ENCODE peak calls at places on chromosomes 6 and 20, in seven cellular contexts. Z, F, O, E, X, T and C are unnamed samples.

GRCh38 chr20:47785321-47785899 is at the start of gene SULF2:
- ATAC-seq in Z (peak), F (peak), O (no peak), E (no peak), X (no peak), T (peak), C (no peak)

GRCh38 chr6:75183099-75183541 is 22.7 kb downstream of the COL12A1 start:
- ATAC-seq in Z (no peak), F (no peak), O (no peak), E (peak), X (no peak), T (no peak), C (no peak)

GRCh38 chr6:144304223-144304848 is 19.2 kb downstream of the UTRN start:
- ATAC-seq in Z (no peak), F (no peak), O (peak), E (no peak), X (no peak), T (no peak), C (no peak)

GRCh38 chr6:11460001-11460668 is 77.4 kb upstream of the TMEM170B start:
- ATAC-seq in Z (peak), F (peak), O (peak), E (peak), X (peak), T (peak), C (no peak)

GRCh38 chr20:40218296-40218955 is 470.6 kb downstream of the MAFB start:
- ATAC-seq in Z (no peak), F (no peak), O (no peak), E (peak), X (no peak), T (no peak), C (no peak)

GRCh38 chr6:132798820-132799538 is 542 bp upstream of the SLC18B1 start:
- ATAC-seq in Z (peak), F (peak), O (peak), E (peak), X (peak), T (peak), C (peak)

GRCh38 chr6:12296255-12296573 is 6.1 kb downstream of the EDN1 start:
- ATAC-seq in Z (no peak), F (no peak), O (no peak), E (peak), X (no peak), T (no peak), C (peak)

GRCh38 chr6:129750390-129750789 is 40.4 kb upstream of the ARHGAP18 start:
- ATAC-seq in Z (no peak), F (no peak), O (peak), E (no peak), X (no peak), T (no peak), C (no peak)

GRCh38 chr6:15016813-15017212 is 229.1 kb upstream of the JARID2 start:
- ATAC-seq in Z (no peak), F (no peak), O (no peak), E (no peak), X (no peak), T (no peak), C (no peak)

GRCh38 chr6:89917801-89918366 is 23.6 kb downstream of the GJA10 start:
- ATAC-seq in Z (no peak), F (no peak), O (no peak), E (no peak), X (no peak), T (peak), C (no peak)

GRCh38 chr6:72182337-72183246 is 296.2 kb downstream of the RIMS1 start:
- ATAC-seq in Z (peak), F (peak), O (no peak), E (peak), X (no peak), T (peak), C (peak)

GRCh38 chr6:27206806-27207205 is 40.7 kb upstream of the PRSS16 start:
- ATAC-seq in Z (no peak), F (no peak), O (no peak), E (no peak), X (no peak), T (peak), C (no peak)

GRCh38 chr6:44432726-44433125 is 45.2 kb downstream of the CDC5L start:
- ATAC-seq in Z (no peak), F (no peak), O (no peak), E (no peak), X (peak), T (no peak), C (no peak)

GRCh38 chr6:148538251-148539190 is 195.9 kb downstream of the SASH1 start:
- ATAC-seq in Z (no peak), F (no peak), O (no peak), E (peak), X (peak), T (no peak), C (peak)

GRCh38 chr20:24648919-24649318 is 179.5 kb downstream of the SYNDIG1 start:
- ATAC-seq in Z (no peak), F (no peak), O (no peak), E (no peak), X (no peak), T (no peak), C (no peak)

GRCh38 chr20:47351643-47352331 is 4.7 kb downstream of the ZMYND8 start:
- ATAC-seq in Z (no peak), F (no peak), O (no peak), E (no peak), X (no peak), T (no peak), C (no peak)

GRCh38 chr6:166488081-166488685 is 98.3 kb downstream of the RAMACL start:
- ATAC-seq in Z (peak), F (peak), O (peak), E (peak), X (peak), T (peak), C (no peak)

GRCh38 chr6:112222111-112222726 is 32.1 kb downstream of the LAMA4 start:
- ATAC-seq in Z (no peak), F (no peak), O (no peak), E (peak), X (peak), T (no peak), C (peak)

GRCh38 chr6:140790109-140790508 is 1342.6 kb upstream of the GJE1 start:
- ATAC-seq in Z (no peak), F (no peak), O (no peak), E (no peak), X (no peak), T (no peak), C (no peak)

GRCh38 chr6:89591745-89592144 is 46.8 kb downstream of the LYRM2 start:
- ATAC-seq in Z (no peak), F (no peak), O (no peak), E (no peak), X (no peak), T (no peak), C (no peak)

GRCh38 chr6:34901930-34902329 is 12.9 kb downstream of the ANKS1A start:
- ATAC-seq in Z (no peak), F (no peak), O (no peak), E (no peak), X (no peak), T (no peak), C (peak)

GRCh38 chr20:64035066-64035932 is 683 bp upstream of the C20orf204 start:
- ATAC-seq in Z (peak), F (peak), O (peak), E (no peak), X (no peak), T (peak), C (no peak)